ENCODE peak calls at places on chromosome 19, in six cellular contexts. P, L, V, B, H and N are unnamed samples.

GRCh38 chr19:51107406-51108065 is 673 bp downstream of the CTU1 start:
- DNase-seq in P (no peak), L (no peak), V (no peak), B (no peak), H (peak; percentile 79), N (no peak)

GRCh38 chr19:7541481-7541824 is 5.9 kb downstream of the PNPLA6 start:
- DNase-seq in P (no peak), L (no peak), V (no peak), B (no peak), H (peak; percentile 76), N (no peak)

GRCh38 chr19:14149011-14149410 is 12.6 kb upstream of the ASF1B start:
- DNase-seq in P (no peak), L (no peak), V (no peak), B (no peak), H (no peak), N (no peak)

GRCh38 chr19:19120308-19121156 is 17.7 kb downstream of the TMEM161A start:
- DNase-seq in P (peak; percentile 100), L (no peak), V (peak; percentile 71), B (no peak), H (no peak), N (no peak)

GRCh38 chr19:1027020-1027952 is 878 bp downstream of the CNN2 start:
- DNase-seq in P (no peak), L (no peak), V (no peak), B (no peak), H (peak; percentile 85), N (no peak)

GRCh38 chr19:1407662-1408299 is 395 bp downstream of the DAZAP1 start:
- DNase-seq in P (no peak), L (no peak), V (peak; percentile 34), B (no peak), H (peak; percentile 93), N (peak; percentile 66)

GRCh38 chr19:3743486-3743885 is 18.0 kb downstream of the APBA3 start:
- DNase-seq in P (no peak), L (no peak), V (no peak), B (no peak), H (no peak), N (no peak)

GRCh38 chr19:48543121-48543710 is 8.8 kb upstream of the SULT2B1 start:
- DNase-seq in P (no peak), L (peak; percentile 92), V (peak; percentile 67), B (no peak), H (no peak), N (no peak)

GRCh38 chr19:30664358-30665058 is 292.3 kb downstream of the ZNF536 start:
- DNase-seq in P (no peak), L (no peak), V (no peak), B (no peak), H (peak; percentile 29), N (no peak)

GRCh38 chr19:3250675-3251074 is 26.2 kb downstream of the CELF5 start:
- DNase-seq in P (peak; percentile 64), L (no peak), V (peak; percentile 21), B (no peak), H (no peak), N (no peak)

GRCh38 chr19:3316132-3316648 is 50.2 kb upstream of the NFIC start:
- DNase-seq in P (no peak), L (no peak), V (no peak), B (no peak), H (no peak), N (no peak)

GRCh38 chr19:34837262-34837661 is 64.2 kb upstream of the ZNF599 start:
- DNase-seq in P (no peak), L (no peak), V (peak; percentile 20), B (no peak), H (no peak), N (no peak)

GRCh38 chr19:1156305-1156801 is 17.7 kb downstream of the SBNO2 start:
- DNase-seq in P (no peak), L (no peak), V (no peak), B (no peak), H (peak; percentile 77), N (no peak)

GRCh38 chr19:18731562-18732008 is 48.1 kb downstream of the CRTC1 start:
- DNase-seq in P (no peak), L (no peak), V (no peak), B (no peak), H (no peak), N (no peak)

GRCh38 chr19:51830263-51830662 is 35.3 kb downstream of the FPR3 start:
- DNase-seq in P (no peak), L (no peak), V (no peak), B (no peak), H (no peak), N (no peak)

GRCh38 chr19:11191273-11191755 is 6.0 kb downstream of the KANK2 start:
- DNase-seq in P (peak; percentile 59), L (no peak), V (peak; percentile 50), B (no peak), H (no peak), N (no peak)

GRCh38 chr19:917323-918151 is at the start of gene KISS1R:
- DNase-seq in P (peak; percentile 91), L (no peak), V (no peak), B (no peak), H (peak; percentile 90), N (peak; percentile 50)

GRCh38 chr19:2775556-2776430 is 7.3 kb downstream of the SGTA start:
- DNase-seq in P (no peak), L (no peak), V (peak; percentile 71), B (no peak), H (no peak), N (no peak)

DNA sequence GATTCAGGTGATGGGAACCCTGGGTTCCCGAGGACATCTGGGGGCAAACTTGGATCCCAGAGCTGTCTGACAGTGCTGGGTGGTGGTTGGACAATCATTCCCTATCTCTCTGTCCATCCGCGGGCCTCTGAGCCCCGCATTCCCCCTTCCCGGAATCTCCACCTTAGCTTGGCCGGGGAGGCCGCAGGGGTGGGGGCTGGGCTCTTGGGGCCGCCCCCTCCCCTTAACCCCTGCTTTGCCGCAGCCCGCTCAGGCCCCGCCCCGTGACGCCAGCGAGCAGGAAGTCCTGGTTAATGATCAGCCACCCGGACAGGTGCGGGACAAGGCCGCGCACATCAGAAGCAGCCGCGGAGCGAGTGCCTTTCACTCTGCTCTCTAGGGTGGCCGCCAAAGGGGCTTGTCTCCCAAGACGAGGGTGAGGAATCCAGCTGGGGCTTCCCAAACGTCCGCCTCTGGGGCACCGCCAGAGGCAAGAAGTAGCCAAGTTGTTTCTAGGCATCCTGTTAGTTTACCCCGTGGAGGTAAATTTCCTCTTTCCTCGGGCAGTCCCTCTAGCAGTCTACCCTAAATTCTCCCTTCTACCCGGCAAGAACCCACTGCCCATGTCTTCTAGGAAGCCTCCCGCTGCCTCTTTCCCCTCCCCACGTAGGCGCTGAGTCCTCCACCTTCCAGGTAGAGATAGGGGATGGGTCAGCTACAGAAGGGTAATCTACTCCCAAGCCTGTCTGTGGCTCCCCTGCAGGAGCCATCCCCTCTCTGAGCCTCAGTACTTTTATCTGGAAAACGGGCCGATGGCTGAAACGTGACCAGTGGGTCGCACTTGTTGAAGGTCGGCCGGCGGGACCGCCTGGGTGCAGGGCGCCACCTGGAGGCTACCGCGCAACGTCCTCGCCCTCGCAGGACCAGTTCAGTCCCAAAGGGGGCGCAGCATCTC is 3.0 kb downstream of the IRF2BP1 start:
- DNase-seq in P (peak; percentile 98), L (peak; percentile 89), V (peak; percentile 93), B (peak; percentile 70), H (peak; percentile 95), N (peak; percentile 84)
- TF ChIP-seq POLR2A in P (peak; percentile 61), L (no peak), V (peak; percentile 74), B (peak; percentile 85), H (no peak), N (peak; percentile 43)

GRCh38 chr19:47005164-47005641 is 14.4 kb upstream of the NPAS1 start:
- DNase-seq in P (no peak), L (no peak), V (no peak), B (no peak), H (peak; percentile 71), N (no peak)
- TF ChIP-seq POLR2AphosphoS5 in P (no peak), L (no peak), V (no peak), B (no peak), H (no peak), N (no peak)

GRCh38 chr19:40366697-40367561 is 18.4 kb downstream of the PLD3 start:
- DNase-seq in P (peak; percentile 75), L (no peak), V (no peak), B (no peak), H (no peak), N (no peak)

GRCh38 chr19:40367577-40368434 is 19.3 kb downstream of the PLD3 start:
- DNase-seq in P (no peak), L (no peak), V (no peak), B (no peak), H (peak; percentile 73), N (no peak)

GRCh38 chr19:40365010-40365409 is 16.5 kb downstream of the PLD3 start:
- DNase-seq in P (no peak), L (no peak), V (no peak), B (no peak), H (no peak), N (no peak)

GRCh38 chr19:40363128-40363527 is 14.6 kb downstream of the PLD3 start:
- DNase-seq in P (no peak), L (no peak), V (no peak), B (no peak), H (no peak), N (no peak)

GRCh38 chr19:40365613-40366401 is 17.3 kb downstream of the PLD3 start:
- DNase-seq in P (peak; percentile 86), L (no peak), V (peak; percentile 50), B (no peak), H (peak; percentile 96), N (peak; percentile 94)
- TF ChIP-seq POLR2A in P (no peak), L (no peak), V (peak; percentile 15), B (peak; percentile 54), H (no peak), N (peak; percentile 27)

GRCh38 chr19:41362143-41362847 is 1.7 kb downstream of the B9D2 start:
- DNase-seq in P (no peak), L (no peak), V (no peak), B (no peak), H (no peak), N (no peak)
- TF ChIP-seq POLR2AphosphoS5 in P (no peak), L (no peak), V (no peak), B (no peak), H (no peak), N (no peak)

GRCh38 chr19:54459282-54460229 is 4.0 kb downstream of the LENG9 start:
- DNase-seq in P (no peak), L (no peak), V (no peak), B (no peak), H (peak; percentile 42), N (no peak)
- TF ChIP-seq POLR2A in P (no peak), L (no peak), V (no peak), B (no peak), H (no peak), N (peak; percentile 25)